ENCODE peak calls at places on chromosomes 13 and 19, in nine cellular contexts. Q is heart left ventricle, T is kidney epithelial cell, Z is HAP-1, R is fibroblast of mammary gland, J is HFF-Myc, X is right atrium auricular region, B is iPS DF 6.9, S is adrenal gland. U is an unnamed sample.

GRCh38 chr19:33186835-33187540 is 7.1 kb upstream of the LRP3 start:
- DNase-seq in Q (peak), T (no peak), Z (no peak), R (no peak), J (no peak), X (no peak), B (no peak), S (no peak), U (no peak)

GRCh38 chr19:11377237-11377636 is 2.8 kb downstream of the SWSAP1 start:
- DNase-seq in Q (no peak), T (peak), Z (no peak), R (peak), J (peak), X (no peak), B (no peak), S (peak), U (no peak)

GRCh38 chr19:58330458-58330857 is 3.7 kb downstream of the ZSCAN22 start:
- DNase-seq in Q (no peak), T (no peak), Z (no peak), R (peak), J (no peak), X (no peak), B (no peak), S (no peak), U (no peak)

GRCh38 chr13:109883181-109884180 is 97.1 kb upstream of the IRS2 start:
- DNase-seq in Q (peak), T (no peak), Z (no peak), R (no peak), J (no peak), X (no peak), B (no peak), S (no peak), U (no peak)

GRCh38 chr13:36001561-36001960 is 129.6 kb downstream of the DCLK1 start:
- DNase-seq in Q (no peak), T (no peak), Z (no peak), R (no peak), J (no peak), X (no peak), B (no peak), S (no peak), U (no peak)

GRCh38 chr19:23311551-23311950 is 61.4 kb upstream of the ZNF724 start:
- DNase-seq in Q (no peak), T (no peak), Z (no peak), R (no peak), J (no peak), X (no peak), B (no peak), S (no peak), U (no peak)

GRCh38 chr13:46801831-46802230 is 4.9 kb upstream of the ESD start:
- DNase-seq in Q (no peak), T (no peak), Z (no peak), R (no peak), J (no peak), X (no peak), B (no peak), S (no peak), U (no peak)

GRCh38 chr13:113951246-113951999 is 22.5 kb downstream of the C13orf46 start:
- DNase-seq in Q (peak), T (no peak), Z (peak), R (peak), J (no peak), X (peak), B (peak), S (peak), U (no peak)

GRCh38 chr19:1073956-1074511 is 7.1 kb downstream of the ARHGAP45 start:
- DNase-seq in Q (no peak), T (no peak), Z (no peak), R (no peak), J (no peak), X (no peak), B (no peak), S (no peak), U (no peak)

GRCh38 chr13:32528358-32528757 is 10.2 kb downstream of the N4BP2L2 start:
- DNase-seq in Q (no peak), T (no peak), Z (no peak), R (peak), J (no peak), X (no peak), B (no peak), S (no peak), U (no peak)

GRCh38 chr13:94660695-94661324 is 51.5 kb downstream of the SOX21 start:
- DNase-seq in Q (no peak), T (no peak), Z (peak), R (peak), J (no peak), X (no peak), B (no peak), S (no peak), U (peak)

GRCh38 chr19:1491114-1491848 is at the start of gene REEP6:
- DNase-seq in Q (no peak), T (no peak), Z (no peak), R (no peak), J (no peak), X (no peak), B (no peak), S (no peak), U (no peak)

GRCh38 chr13:75751350-75751749 is 115.2 kb downstream of the LMO7 start:
- DNase-seq in Q (no peak), T (no peak), Z (no peak), R (no peak), J (no peak), X (no peak), B (no peak), S (no peak), U (no peak)

GRCh38 chr13:74644239-74644638 is 510.0 kb upstream of the KLF12 start:
- DNase-seq in Q (no peak), T (no peak), Z (no peak), R (peak), J (no peak), X (no peak), B (no peak), S (no peak), U (no peak)

GRCh38 chr13:110713981-110714797 is 689 bp downstream of the ING1 start:
- DNase-seq in Q (peak), T (no peak), Z (peak), R (peak), J (no peak), X (peak), B (no peak), S (peak), U (no peak)

GRCh38 chr13:33799950-33800592 is 17.9 kb upstream of the RFC3 start:
- DNase-seq in Q (no peak), T (no peak), Z (peak), R (peak), J (no peak), X (no peak), B (no peak), S (peak), U (peak)

GRCh38 chr13:62512194-62513141 is 1096.8 kb upstream of the PCDH20 start:
- DNase-seq in Q (no peak), T (no peak), Z (peak), R (peak), J (no peak), X (no peak), B (peak), S (peak), U (peak)

GRCh38 chr13:41457589-41458186 is 338 bp downstream of the RGCC start:
- DNase-seq in Q (no peak), T (no peak), Z (peak), R (no peak), J (no peak), X (no peak), B (no peak), S (no peak), U (no peak)

GRCh38 chr13:64704121-64704520 is 2526.0 kb downstream of the PCDH9 start:
- DNase-seq in Q (no peak), T (no peak), Z (peak), R (no peak), J (no peak), X (no peak), B (no peak), S (no peak), U (no peak)

GRCh38 chr13:111532111-111532510 is 211.7 kb downstream of the TEX29 start:
- DNase-seq in Q (no peak), T (no peak), Z (no peak), R (no peak), J (no peak), X (no peak), B (no peak), S (no peak), U (no peak)

GRCh38 chr19:28864024-28864503 is 348.9 kb downstream of the UQCRFS1 start:
- DNase-seq in Q (peak), T (no peak), Z (no peak), R (no peak), J (no peak), X (no peak), B (no peak), S (peak), U (no peak)

GRCh38 chr19:32824906-32825608 is 44.5 kb downstream of the SLC7A9 start:
- DNase-seq in Q (no peak), T (no peak), Z (no peak), R (no peak), J (no peak), X (no peak), B (no peak), S (peak), U (no peak)

GRCh38 chr19:10551698-10552301 is 8.1 kb downstream of the ATG4D start:
- DNase-seq in Q (no peak), T (no peak), Z (peak), R (peak), J (peak), X (no peak), B (no peak), S (no peak), U (no peak)

GRCh38 chr13:75691183-75691582 is 55.1 kb downstream of the LMO7 start:
- DNase-seq in Q (no peak), T (no peak), Z (no peak), R (peak), J (no peak), X (no peak), B (no peak), S (no peak), U (no peak)

GRCh38 chr13:38350114-38350617 is 515 bp downstream of the UFM1 start:
- DNase-seq in Q (peak), T (peak), Z (peak), R (peak), J (no peak), X (peak), B (no peak), S (peak), U (peak)

GRCh38 chr19:30006206-30006605 is 64.2 kb downstream of the URI1 start:
- DNase-seq in Q (no peak), T (no peak), Z (no peak), R (no peak), J (no peak), X (no peak), B (no peak), S (no peak), U (peak)

GRCh38 chr19:2969104-2969504 is 8.3 kb upstream of the TLE6 start:
- DNase-seq in Q (peak), T (no peak), Z (no peak), R (peak), J (no peak), X (peak), B (no peak), S (peak), U (peak)

GRCh38 chr13:68056816-68057710 is 826.9 kb upstream of the PCDH9 start:
- DNase-seq in Q (no peak), T (peak), Z (peak), R (peak), J (no peak), X (no peak), B (no peak), S (no peak), U (no peak)

GRCh38 chr13:94784066-94784465 is 71.7 kb upstream of the SOX21 start:
- DNase-seq in Q (no peak), T (no peak), Z (no peak), R (peak), J (no peak), X (no peak), B (no peak), S (no peak), U (no peak)

GRCh38 chr19:10766681-10767201 is 48.9 kb downstream of the DNM2 start:
- DNase-seq in Q (peak), T (no peak), Z (no peak), R (peak), J (no peak), X (no peak), B (no peak), S (peak), U (no peak)

GRCh38 chr19:11539495-11540365 is 1.1 kb downstream of the CNN1 start:
- DNase-seq in Q (peak), T (no peak), Z (peak), R (no peak), J (no peak), X (no peak), B (no peak), S (no peak), U (no peak)

GRCh38 chr13:98994896-98995295 is 17.0 kb upstream of the DOCK9 start:
- DNase-seq in Q (no peak), T (no peak), Z (no peak), R (no peak), J (no peak), X (no peak), B (no peak), S (no peak), U (peak)

GRCh38 chr19:16113727-16114126 is 2.0 kb downstream of the RAB8A start:
- DNase-seq in Q (no peak), T (no peak), Z (no peak), R (no peak), J (no peak), X (no peak), B (no peak), S (no peak), U (peak)

DNA sequence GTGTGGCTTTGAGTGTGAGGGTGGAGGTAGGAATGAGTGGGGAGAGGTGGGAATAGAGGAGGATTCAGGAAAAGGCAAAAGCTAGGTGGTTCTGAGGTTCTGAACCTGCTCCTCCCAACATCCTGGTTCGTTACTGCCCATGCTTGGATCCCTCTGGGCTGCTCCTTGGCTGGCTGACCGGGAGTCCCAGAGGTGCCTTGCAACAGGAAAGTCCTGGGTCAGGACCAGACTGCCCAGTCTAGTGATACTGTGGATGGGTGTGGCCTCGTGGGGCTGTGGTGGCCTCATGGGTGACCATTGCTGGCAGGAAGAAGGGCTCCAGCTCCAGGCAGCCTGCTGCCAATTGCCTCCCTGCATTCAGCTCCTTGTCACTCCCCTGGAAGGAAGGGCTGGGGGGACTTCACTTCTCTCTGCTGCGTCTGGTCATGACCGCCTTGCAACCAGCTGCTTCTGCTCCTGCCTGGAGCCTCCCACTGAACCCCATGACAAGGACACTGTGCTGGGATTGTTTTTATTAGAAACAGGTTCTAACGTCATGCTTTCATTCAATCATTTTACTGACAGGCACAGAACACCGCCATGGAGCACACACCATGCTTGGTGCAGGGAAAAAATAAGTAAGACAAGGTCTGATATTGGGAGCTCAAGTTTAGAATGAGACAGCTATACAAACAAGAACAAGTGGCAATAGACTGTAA is 61.5 kb upstream of the UBL3 start:
- DNase-seq in Q (no peak), T (no peak), Z (no peak), R (no peak), J (no peak), X (no peak), B (no peak), S (no peak), U (no peak)
- H3K4me3 ChIP-seq in Q (no peak), T (no peak), Z (no peak), R (no peak), J (no peak), X (no peak), B (no peak), S (no peak), U (no peak)

GRCh38 chr19:6041071-6041470 is 63.1 kb upstream of the RANBP3 start:
- DNase-seq in Q (no peak), T (no peak), Z (no peak), R (no peak), J (no peak), X (peak), B (no peak), S (no peak), U (no peak)

GRCh38 chr19:6042776-6043726 is 65.1 kb upstream of the RANBP3 start:
- DNase-seq in Q (no peak), T (no peak), Z (no peak), R (no peak), J (no peak), X (peak), B (no peak), S (no peak), U (no peak)

GRCh38 chr19:6039541-6040225 is 61.7 kb upstream of the RANBP3 start:
- DNase-seq in Q (no peak), T (no peak), Z (no peak), R (peak), J (no peak), X (peak), B (no peak), S (no peak), U (no peak)

GRCh38 chr19:6044056-6044805 is 66.1 kb downstream of the RFX2 start:
- DNase-seq in Q (no peak), T (no peak), Z (no peak), R (no peak), J (no peak), X (peak), B (no peak), S (no peak), U (no peak)

GRCh38 chr19:6041991-6042421 is 64.1 kb upstream of the RANBP3 start:
- DNase-seq in Q (no peak), T (no peak), Z (no peak), R (no peak), J (no peak), X (peak), B (no peak), S (no peak), U (no peak)
- H3K4me3 ChIP-seq in Q (no peak), T (no peak), Z (no peak), R (no peak), J (no peak), X (no peak), B (no peak), S (no peak), U (no peak)

GRCh38 chr19:38413416-38413815 is 10.5 kb downstream of the FAM98C start:
- DNase-seq in Q (no peak), T (no peak), Z (no peak), R (no peak), J (no peak), X (no peak), B (no peak), S (no peak), U (no peak)

GRCh38 chr19:38421856-38422255 is 4.2 kb downstream of the RASGRP4 start:
- DNase-seq in Q (no peak), T (no peak), Z (no peak), R (no peak), J (no peak), X (no peak), B (no peak), S (no peak), U (no peak)

GRCh38 chr19:38417146-38417543 is 8.9 kb downstream of the RASGRP4 start:
- DNase-seq in Q (no peak), T (no peak), Z (no peak), R (no peak), J (no peak), X (no peak), B (no peak), S (no peak), U (no peak)

GRCh38 chr19:38420935-38421334 is 5.1 kb downstream of the RASGRP4 start:
- DNase-seq in Q (no peak), T (no peak), Z (no peak), R (no peak), J (no peak), X (no peak), B (no peak), S (no peak), U (no peak)

DNA sequence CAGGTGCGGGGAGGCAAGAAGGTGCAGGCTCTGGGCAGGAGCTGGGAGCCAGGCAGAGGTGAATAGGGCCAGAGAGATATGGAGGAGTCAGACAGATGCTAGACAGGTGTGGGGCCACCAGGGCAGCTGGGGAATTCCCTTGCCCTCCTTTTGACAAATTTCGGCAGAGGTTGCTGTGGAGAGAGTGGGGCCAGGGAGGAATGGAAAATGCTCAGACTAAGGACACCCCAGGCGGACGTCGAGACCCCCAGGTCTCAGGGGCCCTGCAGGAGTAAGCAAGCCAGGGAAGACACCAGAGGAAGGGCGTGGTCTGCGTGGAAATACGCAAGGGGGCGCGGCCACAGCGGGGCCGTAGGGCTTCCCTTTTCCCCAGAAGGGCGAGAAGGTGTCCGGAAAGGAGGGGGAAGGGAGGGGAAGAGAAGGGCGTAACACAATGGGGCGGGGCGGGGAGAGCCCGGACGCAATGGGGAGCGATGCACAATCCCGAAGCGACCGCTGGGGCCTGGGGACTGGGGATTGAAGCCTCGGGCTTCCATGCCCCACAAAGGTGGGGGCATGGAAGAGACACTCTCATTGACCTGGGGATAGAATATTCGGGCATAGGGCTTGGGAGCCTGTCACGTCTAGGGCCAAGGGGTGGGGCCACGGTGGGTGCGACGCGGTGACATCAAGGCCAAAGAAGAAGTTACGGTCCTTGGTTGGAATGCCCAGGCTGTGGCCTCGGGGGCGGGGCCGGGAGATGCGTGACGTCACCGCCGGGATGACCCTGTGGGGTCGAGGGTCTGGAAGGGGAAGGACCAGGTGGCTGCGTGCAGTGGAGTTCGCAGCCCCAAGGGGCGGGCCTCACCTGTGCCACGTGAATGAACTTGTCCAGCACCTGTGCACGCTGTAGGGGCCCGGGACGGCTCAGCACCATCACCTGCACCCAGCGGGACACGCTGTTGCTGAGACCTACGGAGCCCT is 8.2 kb downstream of the RASGRP4 start:
- DNase-seq in Q (peak), T (no peak), Z (peak), R (no peak), J (no peak), X (peak), B (no peak), S (peak), U (peak)
- H3K4me3 ChIP-seq in Q (peak), T (no peak), Z (peak), R (no peak), J (peak), X (peak), B (peak), S (no peak), U (peak)

DNA sequence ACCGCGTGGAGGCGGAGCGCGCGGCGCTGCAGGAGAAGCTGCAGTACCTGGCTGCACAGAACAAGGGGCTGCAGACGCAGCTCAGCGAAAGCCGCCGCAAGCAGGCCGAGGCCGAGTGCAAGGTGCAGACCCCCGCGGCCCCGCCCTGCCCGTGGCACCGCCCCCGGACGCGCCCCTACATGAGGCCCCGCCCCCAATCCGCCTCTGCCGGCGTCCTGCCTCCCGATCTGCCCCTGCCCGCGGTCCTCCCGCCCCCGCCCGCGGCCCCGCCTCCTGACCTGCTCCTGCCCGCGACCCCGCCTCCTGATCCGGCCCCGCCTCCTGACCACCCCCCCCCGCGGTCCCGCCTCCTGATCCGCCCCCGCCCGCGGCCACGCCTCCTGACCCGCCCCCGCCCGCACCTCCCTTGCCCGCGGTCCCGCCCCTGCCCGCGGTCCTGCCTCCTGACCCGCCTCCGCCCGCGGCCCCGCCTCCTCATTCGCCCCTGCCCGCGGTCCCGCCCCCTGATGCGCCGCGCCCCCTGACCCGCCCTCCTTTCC is 11.7 kb downstream of the PRR36 start:
- DNase-seq in Q (peak), T (no peak), Z (peak), R (peak), J (no peak), X (no peak), B (no peak), S (peak), U (peak)
- H3K4me3 ChIP-seq in Q (no peak), T (peak), Z (no peak), R (no peak), J (no peak), X (no peak), B (peak), S (no peak), U (no peak)

GRCh38 chr13:79528356-79528755 is 47.4 kb downstream of the NDFIP2 start:
- DNase-seq in Q (no peak), T (no peak), Z (no peak), R (peak), J (no peak), X (no peak), B (no peak), S (no peak), U (no peak)
- H3K4me3 ChIP-seq in Q (no peak), T (no peak), Z (no peak), R (no peak), J (no peak), X (no peak), B (no peak), S (no peak), U (no peak)